ENCODE peak calls at places on chromosomes 13 and 19, in seven cellular contexts. L is GOT3; Y is Karpas-422; E is T-helper 1 cell; T is stimulated activated CD4-positive, alpha-beta T cell treated with anti-CD3 and anti-CD28 coated beads, TNF-alpha, amount 100 ng/mL, for 4 hours; I is mesothelial cell of epicardium; V is ELF-1. C is an unnamed sample.
A peak's percentile ranks its signal among the peaks of the same experiment; 100 is the strongest.

GRCh38 chr19:45972081-45972943 is 1.4 kb downstream of the NOVA2 start:
- DNase-seq in E (no peak), T (no peak), V (no peak), Y (no peak), L (no peak), I (no peak), C (no peak)

GRCh38 chr13:30033681-30034447 is 183.4 kb upstream of the UBL3 start:
- DNase-seq in L (no peak), E (no peak), T (no peak), Y (no peak), I (no peak), V (no peak), C (no peak)

GRCh38 chr19:6811906-6812305 is 39.4 kb downstream of the VAV1 start:
- DNase-seq in T (no peak), I (no peak), E (no peak), Y (peak; percentile 59), V (no peak), L (no peak), C (no peak)

GRCh38 chr13:66212511-66212910 is 1017.6 kb downstream of the PCDH9 start:
- DNase-seq in I (no peak), V (no peak), Y (no peak), E (no peak), T (no peak), L (no peak), C (no peak)

GRCh38 chr13:33053397-33054066 is 37.3 kb downstream of the KL start:
- DNase-seq in T (no peak), I (no peak), L (no peak), Y (no peak), E (no peak), V (no peak), C (no peak)

GRCh38 chr13:77637583-77637982 is 59.9 kb upstream of the SLAIN1 start:
- DNase-seq in Y (no peak), V (no peak), E (no peak), I (no peak), L (no peak), T (no peak), C (no peak)

GRCh38 chr19:55635856-55636440 is 4.9 kb upstream of the ZNF580 start:
- DNase-seq in L (no peak), E (no peak), V (no peak), T (no peak), I (no peak), Y (no peak), C (no peak)

GRCh38 chr13:46903748-46904147 is 6.9 kb upstream of the HTR2A start:
- DNase-seq in T (no peak), V (no peak), Y (no peak), L (no peak), I (no peak), E (no peak), C (no peak)

GRCh38 chr19:44549507-44549906 is 20.0 kb upstream of the CEACAM20 start:
- DNase-seq in E (no peak), Y (no peak), T (no peak), I (no peak), V (no peak), L (no peak), C (no peak)

GRCh38 chr13:98476538-98476966 is 100.4 kb downstream of the STK24 start:
- DNase-seq in V (peak; percentile 59), T (peak; percentile 60), E (peak; percentile 79), Y (no peak), L (no peak), I (no peak), C (peak; percentile 69)